ENCODE peak calls at places on chromosomes 4 and X, in five cellular contexts. H, W, Q, O and D are unnamed samples.

GRCh38 chrX:72554448-72555140 is 18.0 kb downstream of the HDAC8 start:
- DNase-seq in O (no peak), W (no peak), Q (no peak), H (no peak), D (peak; percentile 6)

GRCh38 chr4:87409420-87409939 is 12.9 kb upstream of the NUDT9 start:
- DNase-seq in W (no peak), H (no peak), Q (no peak), O (no peak), D (peak; percentile 16)

GRCh38 chr4:87941537-87942392 is 33.7 kb upstream of the SPP1 start:
- DNase-seq in O (no peak), W (no peak), H (no peak), Q (no peak), D (no peak)

GRCh38 chr4:7902101-7902553 is 37.5 kb downstream of the AFAP1 start:
- DNase-seq in Q (no peak), H (no peak), O (no peak), W (no peak), D (no peak)

GRCh38 chr4:176967586-176967985 is 174.9 kb upstream of the VEGFC start:
- DNase-seq in O (no peak), W (no peak), Q (no peak), H (no peak), D (no peak)

GRCh38 chrX:136028383-136028984 is 43.2 kb downstream of the SLC9A6 start:
- DNase-seq in H (no peak), O (no peak), W (no peak), Q (no peak), D (peak; percentile 32)

GRCh38 chr4:87896020-87896621 is 63.4 kb downstream of the MEPE start:
- DNase-seq in H (no peak), W (no peak), O (no peak), Q (no peak), D (no peak)

GRCh38 chr4:61200991-61201526 is 933 bp downstream of the ADGRL3 start:
- DNase-seq in O (peak; percentile 40), Q (peak; percentile 66), W (no peak), H (no peak), D (no peak)

GRCh38 chr4:71833175-71833900 is 49.5 kb upstream of the GC start:
- DNase-seq in Q (no peak), H (no peak), O (no peak), W (no peak), D (no peak)

GRCh38 chrX:20500949-20501348 is 234.2 kb upstream of the RPS6KA3 start:
- DNase-seq in O (no peak), W (no peak), H (no peak), Q (no peak), D (no peak)

GRCh38 chr4:77430847-77431246 is 174.8 kb upstream of the CXCL13 start:
- DNase-seq in W (no peak), Q (no peak), H (no peak), O (no peak), D (no peak)

GRCh38 chr4:30717208-30718020 is 2.8 kb upstream of the PCDH7 start:
- DNase-seq in W (no peak), O (no peak), H (no peak), Q (peak; percentile 65), D (no peak)

GRCh38 chrX:14802943-14803710 is 69.7 kb downstream of the FANCB start:
- DNase-seq in H (no peak), W (no peak), O (no peak), Q (no peak), D (no peak)

GRCh38 chr4:77240469-77241066 is 83.6 kb downstream of the CCNG2 start:
- DNase-seq in Q (peak; percentile 56), W (peak; percentile 54), O (peak; percentile 63), H (no peak), D (peak; percentile 65)

GRCh38 chr4:1285790-1286553 is 3.7 kb upstream of the MAEA start:
- DNase-seq in H (no peak), Q (no peak), W (no peak), O (no peak), D (peak; percentile 43)

GRCh38 chrX:55450259-55450658 is 1.7 kb upstream of the MAGEH1 start:
- DNase-seq in O (no peak), Q (no peak), H (no peak), W (no peak), D (peak; percentile 3)

GRCh38 chrX:33307954-33308353 is 96.6 kb upstream of the DMD start:
- DNase-seq in O (no peak), Q (no peak), W (no peak), H (no peak), D (no peak)

GRCh38 chrX:105552395-105552794 is 269.9 kb upstream of the NRK start:
- DNase-seq in Q (no peak), W (no peak), H (no peak), O (no peak), D (no peak)

DNA sequence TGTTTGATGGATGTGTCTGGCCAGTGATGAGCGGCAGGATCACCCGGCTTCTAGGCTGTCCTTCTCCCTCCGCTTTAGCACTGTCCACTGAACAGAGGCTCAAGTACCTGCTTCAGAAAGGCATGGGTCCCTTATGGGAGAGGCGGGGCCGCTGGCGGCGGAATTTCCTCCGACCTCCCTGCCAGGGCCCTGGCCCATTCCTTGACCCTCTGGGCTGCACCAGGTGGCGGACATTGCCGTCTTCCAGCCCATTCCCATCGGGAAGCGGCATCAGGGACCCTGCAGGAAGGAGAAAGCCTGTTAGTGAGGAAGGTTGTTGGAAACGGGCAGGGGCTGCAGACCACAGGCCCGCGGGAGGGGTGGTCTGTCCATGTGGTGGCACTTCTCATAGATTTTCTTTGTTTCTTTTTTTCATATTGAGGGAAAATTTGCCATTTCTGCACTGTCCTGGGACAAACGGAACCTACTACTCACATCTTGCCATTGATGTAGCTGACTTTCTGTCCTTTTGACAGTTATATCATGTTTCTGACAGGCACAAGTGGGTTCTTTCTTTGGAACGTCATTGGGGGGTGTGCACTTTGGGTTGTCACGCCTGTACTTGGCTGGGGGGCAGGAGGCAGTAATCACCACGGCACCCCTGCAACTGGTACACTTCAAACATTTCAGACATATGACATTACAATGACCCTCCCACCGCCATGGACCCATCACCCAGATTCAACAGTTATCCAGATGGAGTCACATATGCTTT is 6.1 kb downstream of the APLN start:
- DNase-seq in H (no peak), W (no peak), Q (no peak), O (no peak), D (no peak)
- TF ChIP-seq POLR2A in H (no peak), W (no peak), Q (no peak), O (no peak), D (no peak)

DNA sequence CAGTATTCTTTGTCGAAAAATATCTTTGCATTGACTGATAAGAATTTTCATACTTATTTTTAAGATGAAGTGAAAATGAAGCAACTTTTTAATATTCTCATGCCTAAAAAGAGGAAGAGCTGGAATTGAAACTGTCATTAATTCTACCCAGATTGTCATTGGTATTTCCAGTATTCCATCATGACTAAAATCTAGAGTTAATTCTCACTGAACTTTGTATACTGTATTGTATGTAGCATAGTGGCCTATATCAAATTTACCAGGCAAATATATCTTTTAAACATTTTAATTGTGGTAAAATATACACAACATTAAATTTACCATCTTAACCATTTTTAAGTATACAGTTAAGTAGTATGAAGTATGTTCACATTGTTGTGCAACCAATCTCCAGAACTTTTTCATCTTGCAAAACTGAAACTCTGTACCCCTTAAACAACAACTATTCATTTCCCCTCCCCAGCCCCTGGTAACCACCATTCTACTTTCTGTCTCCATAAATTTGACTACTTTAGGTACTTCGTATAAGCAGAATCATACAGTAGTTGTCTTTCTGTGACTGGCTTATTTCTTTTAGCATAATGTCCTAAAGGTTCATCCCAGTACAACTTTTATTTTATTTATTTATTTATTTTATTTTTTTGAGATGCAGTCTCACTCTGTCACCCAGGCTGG is 24.3 kb upstream of the ZNF41 start:
- DNase-seq in Q (no peak), W (no peak), H (no peak), O (no peak), D (no peak)
- TF ChIP-seq POLR2A in Q (no peak), W (no peak), H (no peak), O (no peak), D (no peak)

GRCh38 chr4:132572210-132572609 is 576.9 kb upstream of the PCDH10 start:
- DNase-seq in Q (no peak), W (no peak), H (no peak), O (no peak), D (no peak)
- TF ChIP-seq POLR2A in Q (no peak), W (no peak), H (no peak), O (no peak), D (no peak)

DNA sequence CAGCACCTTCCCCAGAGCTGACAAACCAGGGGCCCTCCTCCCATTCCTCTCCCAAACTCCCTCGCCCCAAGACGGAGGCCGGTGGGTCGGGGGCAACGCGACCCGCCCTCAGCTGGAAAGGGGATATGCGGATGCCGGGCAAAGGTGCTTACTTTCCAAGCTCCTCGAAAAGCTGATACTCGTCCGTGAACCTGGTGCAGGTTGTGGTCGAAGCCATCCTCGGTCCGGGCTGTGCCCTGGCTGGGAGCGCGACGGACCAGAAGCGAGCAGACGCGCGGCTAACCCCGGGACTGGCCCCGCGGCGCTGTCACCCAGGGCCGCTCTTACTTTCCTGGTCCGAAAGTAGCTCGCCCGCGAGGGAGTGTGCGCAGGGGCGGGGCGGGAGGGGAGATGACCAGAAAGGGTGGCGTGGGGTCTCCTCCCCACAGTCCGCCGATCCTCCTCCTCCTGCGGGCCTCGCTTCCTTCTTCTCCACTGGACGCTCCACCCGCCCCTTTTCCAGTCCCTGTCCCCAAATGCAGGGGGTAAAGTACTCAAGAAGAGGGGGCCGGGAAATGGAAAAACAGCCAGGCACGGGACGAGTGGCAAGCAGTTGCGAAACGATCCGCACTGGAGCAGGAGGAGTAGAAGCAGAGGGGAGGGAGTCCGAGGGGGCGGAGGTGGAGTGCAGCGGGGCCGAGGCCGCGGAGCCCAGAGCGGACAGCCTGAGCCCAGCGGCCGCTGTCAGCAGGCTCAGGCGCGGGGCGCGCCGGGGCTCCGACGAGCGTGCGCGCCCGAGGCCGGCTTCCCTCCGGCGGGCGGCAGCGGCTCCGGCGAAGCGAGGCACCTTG is 471 bp downstream of the CAMK2D start:
- DNase-seq in H (peak; percentile 57), O (peak; percentile 94), Q (peak; percentile 92), W (peak; percentile 66), D (peak; percentile 63)
- TF ChIP-seq POLR2A in H (no peak), O (peak; percentile 44), Q (peak; percentile 18), W (peak; percentile 33), D (no peak)